ENCODE peak calls at places on chromosomes 1 and 21, in nine cellular contexts. One of them, this sample, is unnamed.

GRCh38 chr1:44425327-44426082 is 20.4 kb downstream of the RNF220 start:
- DNase-seq in neural crest cell: no peak
- DNase-seq in C1 segment of cervical spinal cord: no peak
- DNase-seq in globus pallidus: no peak
- DNase-seq in iris pigment epithelial cell: no peak
- DNase-seq in stimulated activated CD4-positive, alpha-beta T cell treated with anti-CD3 and anti-CD28 coated beads, TNF-alpha, amount 100 ng/mL, for 48 hours: no peak
- DNase-seq in myocyte: peak; percentile 71
- DNase-seq in activated CD4-positive, alpha-beta T cell treated with anti-CD3 and anti-CD28 coated beads, Interleukin-2, amount 50 U/mL, for 1 hour: no peak
- DNase-seq in SHP77: no peak
- DNase-seq in this sample: no peak

GRCh38 chr1:156833598-156833997 is 16.9 kb upstream of the SH2D2A start:
- DNase-seq in globus pallidus: no peak
- DNase-seq in iris pigment epithelial cell: no peak
- DNase-seq in SHP77: peak; percentile 43
- DNase-seq in neural crest cell: no peak
- DNase-seq in activated CD4-positive, alpha-beta T cell treated with anti-CD3 and anti-CD28 coated beads, Interleukin-2, amount 50 U/mL, for 1 hour: no peak
- DNase-seq in stimulated activated CD4-positive, alpha-beta T cell treated with anti-CD3 and anti-CD28 coated beads, TNF-alpha, amount 100 ng/mL, for 48 hours: no peak
- DNase-seq in C1 segment of cervical spinal cord: no peak
- DNase-seq in myocyte: no peak
- DNase-seq in this sample: no peak

GRCh38 chr1:181141431-181141910 is 53.0 kb downstream of the IER5 start:
- DNase-seq in neural crest cell: no peak
- DNase-seq in myocyte: peak; percentile 32
- DNase-seq in stimulated activated CD4-positive, alpha-beta T cell treated with anti-CD3 and anti-CD28 coated beads, TNF-alpha, amount 100 ng/mL, for 48 hours: peak; percentile 62
- DNase-seq in globus pallidus: no peak
- DNase-seq in SHP77: peak; percentile 57
- DNase-seq in iris pigment epithelial cell: peak; percentile 84
- DNase-seq in C1 segment of cervical spinal cord: no peak
- DNase-seq in activated CD4-positive, alpha-beta T cell treated with anti-CD3 and anti-CD28 coated beads, Interleukin-2, amount 50 U/mL, for 1 hour: no peak
- DNase-seq in this sample: no peak

GRCh38 chr1:53541761-53542550 is 82.8 kb downstream of the DMRTB1 start:
- DNase-seq in activated CD4-positive, alpha-beta T cell treated with anti-CD3 and anti-CD28 coated beads, Interleukin-2, amount 50 U/mL, for 1 hour: no peak
- DNase-seq in SHP77: peak; percentile 8
- DNase-seq in myocyte: peak; percentile 85
- DNase-seq in iris pigment epithelial cell: peak; percentile 83
- DNase-seq in globus pallidus: no peak
- DNase-seq in stimulated activated CD4-positive, alpha-beta T cell treated with anti-CD3 and anti-CD28 coated beads, TNF-alpha, amount 100 ng/mL, for 48 hours: no peak
- DNase-seq in C1 segment of cervical spinal cord: no peak
- DNase-seq in neural crest cell: no peak
- DNase-seq in this sample: peak; percentile 28

GRCh38 chr1:209480345-209480744 is 103.2 kb upstream of the CAMK1G start:
- DNase-seq in myocyte: no peak
- DNase-seq in iris pigment epithelial cell: no peak
- DNase-seq in C1 segment of cervical spinal cord: no peak
- DNase-seq in SHP77: no peak
- DNase-seq in stimulated activated CD4-positive, alpha-beta T cell treated with anti-CD3 and anti-CD28 coated beads, TNF-alpha, amount 100 ng/mL, for 48 hours: no peak
- DNase-seq in neural crest cell: no peak
- DNase-seq in activated CD4-positive, alpha-beta T cell treated with anti-CD3 and anti-CD28 coated beads, Interleukin-2, amount 50 U/mL, for 1 hour: no peak
- DNase-seq in globus pallidus: no peak
- DNase-seq in this sample: no peak

GRCh38 chr1:10920063-10920626 is 92.3 kb upstream of the TARDBP start:
- DNase-seq in neural crest cell: no peak
- DNase-seq in myocyte: no peak
- DNase-seq in iris pigment epithelial cell: no peak
- DNase-seq in stimulated activated CD4-positive, alpha-beta T cell treated with anti-CD3 and anti-CD28 coated beads, TNF-alpha, amount 100 ng/mL, for 48 hours: no peak
- DNase-seq in SHP77: no peak
- DNase-seq in globus pallidus: no peak
- DNase-seq in activated CD4-positive, alpha-beta T cell treated with anti-CD3 and anti-CD28 coated beads, Interleukin-2, amount 50 U/mL, for 1 hour: no peak
- DNase-seq in C1 segment of cervical spinal cord: no peak
- DNase-seq in this sample: no peak

GRCh38 chr1:183331095-183331742 is 87.0 kb downstream of the NMNAT2 start:
- DNase-seq in myocyte: no peak
- DNase-seq in stimulated activated CD4-positive, alpha-beta T cell treated with anti-CD3 and anti-CD28 coated beads, TNF-alpha, amount 100 ng/mL, for 48 hours: no peak
- DNase-seq in C1 segment of cervical spinal cord: no peak
- DNase-seq in iris pigment epithelial cell: no peak
- DNase-seq in SHP77: no peak
- DNase-seq in globus pallidus: no peak
- DNase-seq in activated CD4-positive, alpha-beta T cell treated with anti-CD3 and anti-CD28 coated beads, Interleukin-2, amount 50 U/mL, for 1 hour: no peak
- DNase-seq in neural crest cell: no peak
- DNase-seq in this sample: peak; percentile 56

GRCh38 chr1:218985424-218985823 is 188.3 kb upstream of the LYPLAL1 start:
- DNase-seq in iris pigment epithelial cell: no peak
- DNase-seq in stimulated activated CD4-positive, alpha-beta T cell treated with anti-CD3 and anti-CD28 coated beads, TNF-alpha, amount 100 ng/mL, for 48 hours: no peak
- DNase-seq in neural crest cell: no peak
- DNase-seq in C1 segment of cervical spinal cord: no peak
- DNase-seq in globus pallidus: no peak
- DNase-seq in myocyte: no peak
- DNase-seq in activated CD4-positive, alpha-beta T cell treated with anti-CD3 and anti-CD28 coated beads, Interleukin-2, amount 50 U/mL, for 1 hour: no peak
- DNase-seq in SHP77: no peak
- DNase-seq in this sample: no peak

GRCh38 chr1:43703836-43704235 is 3.5 kb upstream of the ST3GAL3 start:
- DNase-seq in C1 segment of cervical spinal cord: no peak
- DNase-seq in myocyte: no peak
- DNase-seq in stimulated activated CD4-positive, alpha-beta T cell treated with anti-CD3 and anti-CD28 coated beads, TNF-alpha, amount 100 ng/mL, for 48 hours: no peak
- DNase-seq in globus pallidus: no peak
- DNase-seq in activated CD4-positive, alpha-beta T cell treated with anti-CD3 and anti-CD28 coated beads, Interleukin-2, amount 50 U/mL, for 1 hour: no peak
- DNase-seq in iris pigment epithelial cell: peak; percentile 24
- DNase-seq in SHP77: no peak
- DNase-seq in neural crest cell: no peak
- DNase-seq in this sample: no peak

GRCh38 chr21:44013380-44014088 is 1.4 kb downstream of the TRAPPC10 start:
- DNase-seq in stimulated activated CD4-positive, alpha-beta T cell treated with anti-CD3 and anti-CD28 coated beads, TNF-alpha, amount 100 ng/mL, for 48 hours: peak; percentile 20
- DNase-seq in globus pallidus: no peak
- DNase-seq in iris pigment epithelial cell: peak; percentile 27
- DNase-seq in neural crest cell: no peak
- DNase-seq in myocyte: peak; percentile 53
- DNase-seq in activated CD4-positive, alpha-beta T cell treated with anti-CD3 and anti-CD28 coated beads, Interleukin-2, amount 50 U/mL, for 1 hour: peak; percentile 38
- DNase-seq in C1 segment of cervical spinal cord: no peak
- DNase-seq in SHP77: no peak
- DNase-seq in this sample: no peak

GRCh38 chr1:27405074-27405473 is 12.7 kb downstream of the GPR3 start:
- DNase-seq in myocyte: peak; percentile 98
- DNase-seq in stimulated activated CD4-positive, alpha-beta T cell treated with anti-CD3 and anti-CD28 coated beads, TNF-alpha, amount 100 ng/mL, for 48 hours: no peak
- DNase-seq in activated CD4-positive, alpha-beta T cell treated with anti-CD3 and anti-CD28 coated beads, Interleukin-2, amount 50 U/mL, for 1 hour: no peak
- DNase-seq in SHP77: no peak
- DNase-seq in iris pigment epithelial cell: peak; percentile 57
- DNase-seq in neural crest cell: no peak
- DNase-seq in globus pallidus: no peak
- DNase-seq in C1 segment of cervical spinal cord: no peak
- DNase-seq in this sample: peak; percentile 37

GRCh38 chr1:95058974-95059373 is 13.8 kb downstream of the ALG14 start:
- DNase-seq in stimulated activated CD4-positive, alpha-beta T cell treated with anti-CD3 and anti-CD28 coated beads, TNF-alpha, amount 100 ng/mL, for 48 hours: no peak
- DNase-seq in myocyte: no peak
- DNase-seq in SHP77: no peak
- DNase-seq in C1 segment of cervical spinal cord: no peak
- DNase-seq in globus pallidus: no peak
- DNase-seq in neural crest cell: no peak
- DNase-seq in activated CD4-positive, alpha-beta T cell treated with anti-CD3 and anti-CD28 coated beads, Interleukin-2, amount 50 U/mL, for 1 hour: no peak
- DNase-seq in iris pigment epithelial cell: no peak
- DNase-seq in this sample: no peak

GRCh38 chr1:151547119-151547899 is 7.2 kb downstream of the TUFT1 start:
- DNase-seq in myocyte: peak; percentile 85
- DNase-seq in SHP77: no peak
- DNase-seq in activated CD4-positive, alpha-beta T cell treated with anti-CD3 and anti-CD28 coated beads, Interleukin-2, amount 50 U/mL, for 1 hour: no peak
- DNase-seq in C1 segment of cervical spinal cord: no peak
- DNase-seq in iris pigment epithelial cell: peak; percentile 92
- DNase-seq in neural crest cell: no peak
- DNase-seq in globus pallidus: no peak
- DNase-seq in stimulated activated CD4-positive, alpha-beta T cell treated with anti-CD3 and anti-CD28 coated beads, TNF-alpha, amount 100 ng/mL, for 48 hours: no peak
- DNase-seq in this sample: peak; percentile 33

GRCh38 chr1:34070201-34070836 is 94.7 kb downstream of the CSMD2 start:
- DNase-seq in myocyte: no peak
- DNase-seq in C1 segment of cervical spinal cord: no peak
- DNase-seq in activated CD4-positive, alpha-beta T cell treated with anti-CD3 and anti-CD28 coated beads, Interleukin-2, amount 50 U/mL, for 1 hour: no peak
- DNase-seq in neural crest cell: no peak
- DNase-seq in globus pallidus: peak; percentile 80
- DNase-seq in stimulated activated CD4-positive, alpha-beta T cell treated with anti-CD3 and anti-CD28 coated beads, TNF-alpha, amount 100 ng/mL, for 48 hours: no peak
- DNase-seq in iris pigment epithelial cell: no peak
- DNase-seq in SHP77: no peak
- DNase-seq in this sample: no peak

GRCh38 chr21:16192900-16193299 is 463.1 kb downstream of the USP25 start:
- DNase-seq in stimulated activated CD4-positive, alpha-beta T cell treated with anti-CD3 and anti-CD28 coated beads, TNF-alpha, amount 100 ng/mL, for 48 hours: no peak
- DNase-seq in myocyte: no peak
- DNase-seq in globus pallidus: no peak
- DNase-seq in C1 segment of cervical spinal cord: no peak
- DNase-seq in iris pigment epithelial cell: peak; percentile 77
- DNase-seq in neural crest cell: no peak
- DNase-seq in activated CD4-positive, alpha-beta T cell treated with anti-CD3 and anti-CD28 coated beads, Interleukin-2, amount 50 U/mL, for 1 hour: no peak
- DNase-seq in SHP77: no peak
- DNase-seq in this sample: no peak

GRCh38 chr21:41411449-41412089 is 14.5 kb upstream of the MX1 start:
- DNase-seq in stimulated activated CD4-positive, alpha-beta T cell treated with anti-CD3 and anti-CD28 coated beads, TNF-alpha, amount 100 ng/mL, for 48 hours: no peak
- DNase-seq in SHP77: peak; percentile 5
- DNase-seq in globus pallidus: no peak
- DNase-seq in activated CD4-positive, alpha-beta T cell treated with anti-CD3 and anti-CD28 coated beads, Interleukin-2, amount 50 U/mL, for 1 hour: no peak
- DNase-seq in C1 segment of cervical spinal cord: no peak
- DNase-seq in iris pigment epithelial cell: no peak
- DNase-seq in neural crest cell: no peak
- DNase-seq in myocyte: no peak
- DNase-seq in this sample: no peak

GRCh38 chr1:20358761-20359263 is 68.1 kb downstream of the VWA5B1 start:
- DNase-seq in SHP77: peak; percentile 67
- DNase-seq in myocyte: peak; percentile 94
- DNase-seq in activated CD4-positive, alpha-beta T cell treated with anti-CD3 and anti-CD28 coated beads, Interleukin-2, amount 50 U/mL, for 1 hour: no peak
- DNase-seq in neural crest cell: no peak
- DNase-seq in iris pigment epithelial cell: peak; percentile 56
- DNase-seq in stimulated activated CD4-positive, alpha-beta T cell treated with anti-CD3 and anti-CD28 coated beads, TNF-alpha, amount 100 ng/mL, for 48 hours: no peak
- DNase-seq in globus pallidus: no peak
- DNase-seq in C1 segment of cervical spinal cord: no peak
- DNase-seq in this sample: peak; percentile 52

GRCh38 chr1:118788372-118788955 is 199.7 kb downstream of the TBX15 start:
- DNase-seq in SHP77: peak; percentile 88
- DNase-seq in C1 segment of cervical spinal cord: no peak
- DNase-seq in globus pallidus: no peak
- DNase-seq in iris pigment epithelial cell: peak; percentile 51
- DNase-seq in neural crest cell: no peak
- DNase-seq in activated CD4-positive, alpha-beta T cell treated with anti-CD3 and anti-CD28 coated beads, Interleukin-2, amount 50 U/mL, for 1 hour: no peak
- DNase-seq in stimulated activated CD4-positive, alpha-beta T cell treated with anti-CD3 and anti-CD28 coated beads, TNF-alpha, amount 100 ng/mL, for 48 hours: no peak
- DNase-seq in myocyte: peak; percentile 86
- DNase-seq in this sample: peak; percentile 17

GRCh38 chr1:183778568-183779433 is 26.1 kb upstream of the RGL1 start:
- DNase-seq in stimulated activated CD4-positive, alpha-beta T cell treated with anti-CD3 and anti-CD28 coated beads, TNF-alpha, amount 100 ng/mL, for 48 hours: no peak
- DNase-seq in iris pigment epithelial cell: no peak
- DNase-seq in neural crest cell: no peak
- DNase-seq in SHP77: no peak
- DNase-seq in C1 segment of cervical spinal cord: no peak
- DNase-seq in activated CD4-positive, alpha-beta T cell treated with anti-CD3 and anti-CD28 coated beads, Interleukin-2, amount 50 U/mL, for 1 hour: no peak
- DNase-seq in globus pallidus: no peak
- DNase-seq in myocyte: no peak
- DNase-seq in this sample: no peak

GRCh38 chr1:242673652-242674051 is 149.2 kb upstream of the PLD5 start:
- DNase-seq in neural crest cell: no peak
- DNase-seq in stimulated activated CD4-positive, alpha-beta T cell treated with anti-CD3 and anti-CD28 coated beads, TNF-alpha, amount 100 ng/mL, for 48 hours: no peak
- DNase-seq in activated CD4-positive, alpha-beta T cell treated with anti-CD3 and anti-CD28 coated beads, Interleukin-2, amount 50 U/mL, for 1 hour: no peak
- DNase-seq in myocyte: no peak
- DNase-seq in iris pigment epithelial cell: no peak
- DNase-seq in globus pallidus: peak; percentile 89
- DNase-seq in C1 segment of cervical spinal cord: no peak
- DNase-seq in SHP77: no peak
- DNase-seq in this sample: no peak

GRCh38 chr1:161725888-161726630 is 4.7 kb downstream of the FCRLB start:
- DNase-seq in activated CD4-positive, alpha-beta T cell treated with anti-CD3 and anti-CD28 coated beads, Interleukin-2, amount 50 U/mL, for 1 hour: peak; percentile 22
- DNase-seq in C1 segment of cervical spinal cord: peak; percentile 41
- DNase-seq in iris pigment epithelial cell: peak; percentile 43
- DNase-seq in myocyte: peak; percentile 34
- DNase-seq in neural crest cell: peak; percentile 50
- DNase-seq in globus pallidus: peak; percentile 12
- DNase-seq in SHP77: peak; percentile 39
- DNase-seq in stimulated activated CD4-positive, alpha-beta T cell treated with anti-CD3 and anti-CD28 coated beads, TNF-alpha, amount 100 ng/mL, for 48 hours: no peak
- DNase-seq in this sample: peak; percentile 52

GRCh38 chr1:50424045-50424939 is 1.0 kb upstream of the DMRTA2 start:
- DNase-seq in myocyte: no peak
- DNase-seq in iris pigment epithelial cell: no peak
- DNase-seq in neural crest cell: no peak
- DNase-seq in activated CD4-positive, alpha-beta T cell treated with anti-CD3 and anti-CD28 coated beads, Interleukin-2, amount 50 U/mL, for 1 hour: no peak
- DNase-seq in globus pallidus: no peak
- DNase-seq in SHP77: no peak
- DNase-seq in stimulated activated CD4-positive, alpha-beta T cell treated with anti-CD3 and anti-CD28 coated beads, TNF-alpha, amount 100 ng/mL, for 48 hours: no peak
- DNase-seq in C1 segment of cervical spinal cord: no peak
- DNase-seq in this sample: no peak

GRCh38 chr1:153288634-153289275 is 24.0 kb downstream of the PGLYRP3 start:
- DNase-seq in activated CD4-positive, alpha-beta T cell treated with anti-CD3 and anti-CD28 coated beads, Interleukin-2, amount 50 U/mL, for 1 hour: peak; percentile 7
- DNase-seq in neural crest cell: peak; percentile 20
- DNase-seq in stimulated activated CD4-positive, alpha-beta T cell treated with anti-CD3 and anti-CD28 coated beads, TNF-alpha, amount 100 ng/mL, for 48 hours: no peak
- DNase-seq in myocyte: no peak
- DNase-seq in SHP77: peak; percentile 25
- DNase-seq in C1 segment of cervical spinal cord: no peak
- DNase-seq in iris pigment epithelial cell: no peak
- DNase-seq in globus pallidus: no peak
- DNase-seq in this sample: peak; percentile 41

GRCh38 chr1:153630384-153630783 is 2.1 kb downstream of the S100A1 start:
- DNase-seq in neural crest cell: no peak
- DNase-seq in activated CD4-positive, alpha-beta T cell treated with anti-CD3 and anti-CD28 coated beads, Interleukin-2, amount 50 U/mL, for 1 hour: no peak
- DNase-seq in iris pigment epithelial cell: no peak
- DNase-seq in stimulated activated CD4-positive, alpha-beta T cell treated with anti-CD3 and anti-CD28 coated beads, TNF-alpha, amount 100 ng/mL, for 48 hours: no peak
- DNase-seq in SHP77: no peak
- DNase-seq in C1 segment of cervical spinal cord: no peak
- DNase-seq in globus pallidus: no peak
- DNase-seq in myocyte: no peak
- DNase-seq in this sample: no peak

GRCh38 chr1:39828734-39829133 is 40.1 kb upstream of the BMP8B start:
- DNase-seq in activated CD4-positive, alpha-beta T cell treated with anti-CD3 and anti-CD28 coated beads, Interleukin-2, amount 50 U/mL, for 1 hour: no peak
- DNase-seq in stimulated activated CD4-positive, alpha-beta T cell treated with anti-CD3 and anti-CD28 coated beads, TNF-alpha, amount 100 ng/mL, for 48 hours: no peak
- DNase-seq in C1 segment of cervical spinal cord: no peak
- DNase-seq in globus pallidus: no peak
- DNase-seq in neural crest cell: no peak
- DNase-seq in myocyte: no peak
- DNase-seq in iris pigment epithelial cell: no peak
- DNase-seq in SHP77: no peak
- DNase-seq in this sample: no peak

This sample was measured in nephron progenitor cell.